ENCODE peak calls at places on chromosome 5, in eight cellular contexts. V is GM23248, O is IMR-90, T is neural progenitor cell, N is PC-3, W is fibroblast of lung, R is HCT116, E is astrocyte. X is an unnamed sample.
A peak's percentile ranks its signal among the peaks of the same experiment; 100 is the strongest.

GRCh38 chr5:122394313-122394712 is 82.3 kb downstream of the SNCAIP start:
- DNase-seq in V (no peak), O (peak; percentile 71), T (no peak), N (no peak), W (no peak), R (no peak), E (no peak), X (peak; percentile 6)

GRCh38 chr5:165029471-165029870 is 1524.1 kb downstream of the MAT2B start:
- DNase-seq in V (no peak), O (peak; percentile 0), T (peak; percentile 73), N (no peak), W (peak; percentile 44), R (no peak), E (peak; percentile 23), X (no peak)

GRCh38 chr5:9776525-9776924 is 146.4 kb upstream of the TAS2R1 start:
- DNase-seq in V (peak; percentile 47), O (peak; percentile 91), T (no peak), N (peak; percentile 80), W (peak; percentile 72), R (no peak), E (peak; percentile 68), X (no peak)

GRCh38 chr5:41794478-41794877 is 75.7 kb downstream of the OXCT1 start:
- DNase-seq in V (peak; percentile 96), O (peak; percentile 98), T (no peak), N (peak; percentile 92), W (peak; percentile 99), R (peak; percentile 19), E (peak; percentile 98), X (peak; percentile 76)

GRCh38 chr5:67381240-67381875 is 184.8 kb upstream of the CD180 start:
- DNase-seq in V (no peak), O (no peak), T (peak; percentile 23), N (no peak), W (no peak), R (no peak), E (peak; percentile 8), X (no peak)

GRCh38 chr5:124700333-124700732 is 46.1 kb downstream of the ZNF608 start:
- DNase-seq in V (no peak), O (no peak), T (no peak), N (no peak), W (no peak), R (no peak), E (no peak), X (no peak)

GRCh38 chr5:52783226-52783959 is 4.3 kb upstream of the ITGA1 start:
- DNase-seq in V (peak; percentile 84), O (no peak), T (no peak), N (peak; percentile 83), W (peak; percentile 25), R (no peak), E (no peak), X (peak; percentile 84)

GRCh38 chr5:25850581-25850980 is 1187.8 kb downstream of the CDH9 start:
- DNase-seq in V (no peak), O (no peak), T (peak; percentile 15), N (peak; percentile 38), W (no peak), R (no peak), E (no peak), X (no peak)

GRCh38 chr5:38420691-38421395 is 135.6 kb downstream of the LIFR start:
- DNase-seq in V (peak; percentile 85), O (peak; percentile 69), T (peak; percentile 61), N (peak; percentile 83), W (peak; percentile 50), R (peak; percentile 60), E (peak; percentile 36), X (no peak)

GRCh38 chr5:120139039-120139438 is 325.1 kb upstream of the PRR16 start:
- DNase-seq in V (peak; percentile 93), O (peak; percentile 99), T (no peak), N (peak; percentile 85), W (peak; percentile 91), R (no peak), E (peak; percentile 92), X (peak; percentile 69)

GRCh38 chr5:67610191-67610912 is 413.8 kb upstream of the CD180 start:
- DNase-seq in V (no peak), O (no peak), T (no peak), N (no peak), W (no peak), R (no peak), E (no peak), X (no peak)

DNA sequence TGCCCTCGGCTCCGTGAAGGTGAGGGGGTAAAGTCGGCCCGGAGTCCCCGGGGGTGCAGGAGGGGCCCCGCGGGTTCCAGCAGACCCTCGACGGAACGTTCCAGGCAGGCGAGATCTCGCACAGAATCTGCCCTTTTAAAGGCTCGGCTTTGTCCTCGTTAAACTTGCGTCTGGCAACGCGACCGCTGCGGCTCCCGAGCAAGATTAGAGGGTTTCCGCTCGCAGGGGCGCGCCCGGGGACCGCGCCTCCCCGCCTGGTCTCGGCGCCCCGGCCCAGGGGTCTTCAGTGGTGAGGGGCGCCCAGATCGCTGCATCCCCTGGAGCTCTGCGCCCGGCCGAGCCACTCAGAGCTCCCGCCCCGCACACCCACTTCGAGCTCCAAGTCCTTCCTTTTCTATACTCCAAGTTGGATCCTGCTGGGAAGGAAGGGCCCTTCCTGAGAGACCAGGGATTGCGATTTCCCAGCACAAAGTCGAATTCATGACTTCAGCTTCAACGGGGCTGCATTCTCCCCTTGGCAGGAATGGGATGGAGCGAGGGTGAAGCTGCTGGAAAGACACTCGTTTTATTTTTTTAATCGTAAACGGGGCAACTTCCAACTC is 11.4 kb downstream of the PROP1 start:
- DNase-seq in V (peak; percentile 18), O (no peak), T (no peak), N (no peak), W (peak; percentile 6), R (no peak), E (no peak), X (peak; percentile 73)
- H2AFZ ChIP-seq in V (peak overlapping the region; percentile 23), O (peak overlapping the region; percentile 5), T (no peak overlapping the region), N (no peak overlapping the region), W (no peak overlapping the region), R (no peak overlapping the region), E (no peak overlapping the region), X (no peak overlapping the region)

GRCh38 chr5:56669534-56670483 is 145.5 kb upstream of the MAP3K1 start:
- DNase-seq in V (no peak), O (peak; percentile 12), T (no peak), N (peak; percentile 53), W (no peak), R (no peak), E (no peak), X (peak; percentile 64)
- H3K4me1 ChIP-seq in V (no peaks in the 10 kb centered on the region), O (peaks cover 2% of the 10 kb centered on the region), T (peaks cover 8% of the 10 kb centered on the region), N (peaks cover 39% of the 10 kb centered on the region), W (peaks cover 5% of the 10 kb centered on the region), R (peaks cover 12% of the 10 kb centered on the region), E (no peaks in the 10 kb centered on the region), X (no peaks in the 10 kb centered on the region)

GRCh38 chr5:155996123-155996522 is 330.8 kb upstream of the SGCD start:
- DNase-seq in V (no peak), O (no peak), T (no peak), N (no peak), W (no peak), R (no peak), E (no peak), X (no peak)

GRCh38 chr5:156000115-156000514 is 326.8 kb upstream of the SGCD start:
- DNase-seq in V (no peak), O (no peak), T (no peak), N (no peak), W (no peak), R (no peak), E (no peak), X (no peak)

DNA sequence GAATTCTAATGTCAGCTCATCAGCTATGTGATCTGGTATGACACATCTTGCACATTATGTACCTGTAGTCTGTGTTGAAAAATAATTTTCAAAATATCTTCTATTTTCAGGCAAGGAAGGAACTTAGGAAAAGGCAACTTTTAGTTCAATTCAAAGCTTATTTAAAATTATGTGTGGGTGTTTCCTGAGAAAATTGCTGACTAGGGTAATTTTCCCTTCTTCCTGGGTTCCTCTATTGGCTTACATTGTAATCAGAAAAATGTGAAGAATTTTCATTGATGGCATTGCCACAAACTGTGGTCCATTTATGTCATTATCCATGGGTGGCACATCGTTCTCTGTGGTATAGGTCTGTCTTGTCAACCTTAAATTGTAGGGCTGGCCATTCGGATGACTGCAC is 328.7 kb upstream of the SGCD start:
- DNase-seq in V (no peak), O (no peak), T (no peak), N (no peak), W (no peak), R (no peak), E (no peak), X (no peak)
- H3K4me3 ChIP-seq in V (no peak overlapping the region), O (no peak overlapping the region), T (no peak overlapping the region), N (no peak overlapping the region), W (no peak overlapping the region), R (no peak overlapping the region), E (no peak overlapping the region), X (no peak overlapping the region)

GRCh38 chr5:1799602-1800469 is at the start of gene MRPL36:
- DNase-seq in V (peak; percentile 96), O (peak; percentile 85), T (peak; percentile 98), N (peak; percentile 92), W (peak; percentile 88), R (peak; percentile 73), E (peak; percentile 75), X (peak; percentile 99)
- H2AFZ ChIP-seq in V (peak within 1 kb of the TSS; percentile 89), O (peak within 1 kb of the TSS; percentile 98), T (peak within 1 kb of the TSS; percentile 48), N (peak within 1 kb of the TSS; percentile 82), W (peak within 1 kb of the TSS; percentile 92), R (no peak within 1 kb of the TSS), E (peak within 1 kb of the TSS; percentile 96), X (peak within 1 kb of the TSS; percentile 90)

DNA sequence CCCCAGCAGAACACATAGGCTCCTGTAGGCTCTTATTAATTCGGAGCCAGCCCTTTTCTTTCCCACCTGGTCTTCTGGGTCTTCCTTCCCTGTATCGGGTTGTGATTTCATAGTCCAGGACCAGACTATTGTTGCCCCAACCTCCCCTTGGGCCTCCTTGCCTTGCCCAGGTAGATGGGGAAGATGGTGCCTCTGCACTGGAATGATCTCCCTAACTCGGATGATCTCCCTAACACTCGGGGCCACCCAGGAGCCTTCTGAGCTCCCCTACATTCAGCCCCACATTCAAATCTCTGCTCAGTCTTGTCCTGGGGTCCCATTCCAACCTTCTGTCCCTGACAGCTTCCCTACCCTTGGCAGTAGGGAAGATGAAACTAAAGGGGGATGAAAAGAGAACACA is 2.7 kb upstream of the IRF1 start:
- DNase-seq in V (no peak), O (no peak), T (no peak), N (no peak), W (no peak), R (no peak), E (no peak), X (no peak)
- H3K4me1 ChIP-seq in V (peaks cover 22% of the 10 kb centered on the region), O (peaks cover 33% of the 10 kb centered on the region), T (no peaks in the 10 kb centered on the region), N (peaks cover 46% of the 10 kb centered on the region), W (peaks cover 37% of the 10 kb centered on the region), R (peaks cover 30% of the 10 kb centered on the region), E (peaks cover 34% of the 10 kb centered on the region), X (peaks cover 58% of the 10 kb centered on the region)

X was measured in osteoblast.